ENCODE peak calls at places on chromosomes 12 and 14, in six cellular contexts. One of them, this sample, is unnamed.

GRCh38 chr14:54342806-54343205 is 54.0 kb upstream of the CDKN3 start:
- DNase-seq in CD8-positive, alpha-beta T cell: no peak
- DNase-seq in testis: no peak
- DNase-seq in gastrocnemius medialis: no peak
- DNase-seq in AG04450: no peak
- DNase-seq in breast epithelium: no peak
- DNase-seq in this sample: no peak

GRCh38 chr12:89087876-89088275 is 264.4 kb downstream of the DUSP6 start:
- DNase-seq in AG04450: no peak
- DNase-seq in gastrocnemius medialis: no peak
- DNase-seq in breast epithelium: no peak
- DNase-seq in testis: no peak
- DNase-seq in CD8-positive, alpha-beta T cell: no peak
- DNase-seq in this sample: no peak

GRCh38 chr12:119151445-119151844 is 27.3 kb upstream of the HSPB8 start:
- DNase-seq in gastrocnemius medialis: no peak
- DNase-seq in breast epithelium: no peak
- DNase-seq in AG04450: no peak
- DNase-seq in testis: no peak
- DNase-seq in CD8-positive, alpha-beta T cell: no peak
- DNase-seq in this sample: no peak

GRCh38 chr12:114294303-114294685 is 111.7 kb downstream of the TBX5 start:
- DNase-seq in breast epithelium: no peak
- DNase-seq in testis: no peak
- DNase-seq in AG04450: no peak
- DNase-seq in gastrocnemius medialis: no peak
- DNase-seq in CD8-positive, alpha-beta T cell: no peak
- DNase-seq in this sample: no peak

GRCh38 chr12:71430756-71431155 is 8.8 kb upstream of the LGR5 start:
- DNase-seq in AG04450: no peak
- DNase-seq in gastrocnemius medialis: no peak
- DNase-seq in testis: no peak
- DNase-seq in CD8-positive, alpha-beta T cell: no peak
- DNase-seq in breast epithelium: no peak
- DNase-seq in this sample: no peak

GRCh38 chr14:85909581-85909980 is 379.6 kb downstream of the FLRT2 start:
- DNase-seq in testis: no peak
- DNase-seq in CD8-positive, alpha-beta T cell: no peak
- DNase-seq in AG04450: no peak
- DNase-seq in gastrocnemius medialis: no peak
- DNase-seq in breast epithelium: no peak
- DNase-seq in this sample: no peak

GRCh38 chr14:67641902-67642749 is 22.4 kb downstream of the ARG2 start:
- DNase-seq in breast epithelium: no peak
- DNase-seq in testis: no peak
- DNase-seq in gastrocnemius medialis: no peak
- DNase-seq in AG04450: no peak
- DNase-seq in CD8-positive, alpha-beta T cell: no peak
- DNase-seq in this sample: no peak

GRCh38 chr12:25123126-25123525 is 71.8 kb downstream of the DNAI7 start:
- DNase-seq in AG04450: no peak
- DNase-seq in CD8-positive, alpha-beta T cell: no peak
- DNase-seq in testis: no peak
- DNase-seq in gastrocnemius medialis: no peak
- DNase-seq in breast epithelium: no peak
- DNase-seq in this sample: no peak

GRCh38 chr12:49537709-49538601 is 875 bp upstream of the KCNH3 start:
- DNase-seq in testis: no peak
- DNase-seq in gastrocnemius medialis: no peak
- DNase-seq in AG04450: no peak
- DNase-seq in breast epithelium: no peak
- DNase-seq in CD8-positive, alpha-beta T cell: no peak
- DNase-seq in this sample: no peak
- H3K27me3 ChIP-seq in testis: no peaks in the 10 kb centered on the region
- H3K27me3 ChIP-seq in gastrocnemius medialis: peaks cover 28% of the 10 kb centered on the region
- H3K27me3 ChIP-seq in AG04450: peaks cover 42% of the 10 kb centered on the region
- H3K27me3 ChIP-seq in breast epithelium: peaks cover 12% of the 10 kb centered on the region
- H3K27me3 ChIP-seq in CD8-positive, alpha-beta T cell: no peaks in the 10 kb centered on the region
- H3K27me3 ChIP-seq in this sample: peaks cover 32% of the 10 kb centered on the region

DNA sequence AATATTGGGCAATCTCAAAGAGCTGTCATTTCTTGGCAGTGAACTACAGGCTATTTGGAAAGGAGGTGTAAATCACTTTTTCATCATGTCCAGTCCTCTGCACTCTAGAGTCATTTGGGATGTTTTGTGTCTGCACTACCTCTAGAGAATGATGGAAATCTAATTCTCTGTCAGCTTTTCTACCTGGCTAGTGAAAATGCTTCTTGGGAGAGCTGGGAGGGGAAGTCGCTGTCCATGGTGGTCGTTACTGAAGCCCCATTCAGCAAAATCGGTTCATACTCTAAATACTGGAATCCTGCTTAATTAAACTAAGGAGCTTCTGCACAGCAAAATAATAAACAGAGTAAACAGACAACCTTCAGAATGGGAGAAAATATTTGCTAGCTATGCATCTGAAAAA is 251.8 kb downstream of the APAF1 start:
- DNase-seq in testis: no peak
- DNase-seq in CD8-positive, alpha-beta T cell: no peak
- DNase-seq in gastrocnemius medialis: no peak
- DNase-seq in AG04450: no peak
- DNase-seq in breast epithelium: no peak
- DNase-seq in this sample: no peak
- H3K27me3 ChIP-seq in testis: no peaks in the 10 kb centered on the region
- H3K27me3 ChIP-seq in CD8-positive, alpha-beta T cell: peaks cover 4% of the 10 kb centered on the region
- H3K27me3 ChIP-seq in gastrocnemius medialis: peaks cover 13% of the 10 kb centered on the region
- H3K27me3 ChIP-seq in AG04450: peaks cover 25% of the 10 kb centered on the region
- H3K27me3 ChIP-seq in breast epithelium: peaks cover 27% of the 10 kb centered on the region
- H3K27me3 ChIP-seq in this sample: no peaks in the 10 kb centered on the region

GRCh38 chr12:52615912-52616311 is 2.4 kb downstream of the KRT73 start:
- DNase-seq in testis: no peak
- DNase-seq in gastrocnemius medialis: no peak
- DNase-seq in CD8-positive, alpha-beta T cell: no peak
- DNase-seq in AG04450: no peak
- DNase-seq in breast epithelium: no peak
- DNase-seq in this sample: peak; percentile 50

GRCh38 chr12:52615208-52615868 is 3.0 kb downstream of the KRT73 start:
- DNase-seq in AG04450: no peak
- DNase-seq in gastrocnemius medialis: no peak
- DNase-seq in testis: no peak
- DNase-seq in CD8-positive, alpha-beta T cell: no peak
- DNase-seq in breast epithelium: no peak
- DNase-seq in this sample: peak; percentile 83

GRCh38 chr12:52612431-52613290 is 5.7 kb downstream of the KRT73 start:
- DNase-seq in AG04450: no peak
- DNase-seq in testis: no peak
- DNase-seq in CD8-positive, alpha-beta T cell: no peak
- DNase-seq in gastrocnemius medialis: no peak
- DNase-seq in breast epithelium: no peak
- DNase-seq in this sample: peak; percentile 57

GRCh38 chr12:52613363-52614030 is 4.9 kb downstream of the KRT73 start:
- DNase-seq in AG04450: no peak
- DNase-seq in CD8-positive, alpha-beta T cell: no peak
- DNase-seq in gastrocnemius medialis: no peak
- DNase-seq in testis: no peak
- DNase-seq in breast epithelium: no peak
- DNase-seq in this sample: peak; percentile 74

DNA sequence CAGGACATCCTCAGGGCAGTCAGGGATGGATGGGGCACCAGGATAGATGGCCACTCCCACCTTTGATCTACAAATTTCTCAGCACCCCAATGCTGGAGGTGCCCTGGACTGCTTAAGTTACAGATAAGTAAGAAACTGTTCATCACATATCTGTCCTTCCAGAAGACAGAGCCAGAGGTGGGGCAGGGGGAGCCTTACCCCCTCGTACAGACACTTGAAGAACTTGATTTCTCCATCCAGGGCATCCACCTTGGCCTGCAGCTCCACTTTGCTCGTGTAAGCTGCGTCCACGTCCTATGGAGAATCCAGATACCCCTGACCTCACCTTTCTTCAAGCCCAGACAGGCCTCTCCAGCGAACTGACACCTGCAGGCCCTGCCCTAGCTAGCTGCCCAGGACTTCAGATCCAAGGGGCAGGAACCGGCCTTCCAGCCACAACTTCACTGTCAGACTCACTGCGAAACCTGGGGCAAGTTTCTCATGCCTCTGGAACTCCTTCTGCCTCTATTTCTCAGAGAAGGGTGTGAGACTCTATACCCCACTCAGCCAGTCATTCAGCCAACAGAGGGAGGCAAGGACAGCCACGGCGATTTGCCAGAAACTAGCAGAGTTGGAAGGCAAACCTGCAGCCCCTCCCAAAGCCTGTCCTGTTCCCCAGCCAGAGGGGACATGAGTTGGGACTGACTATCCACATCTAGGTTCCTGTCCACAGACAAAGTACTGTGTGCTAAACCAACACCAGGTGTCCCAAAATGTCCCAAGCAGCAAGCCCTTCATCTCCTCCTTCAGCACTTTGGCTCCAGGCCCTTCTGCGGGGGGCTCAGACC is 3.8 kb downstream of the KRT73 start:
- DNase-seq in AG04450: no peak
- DNase-seq in breast epithelium: no peak
- DNase-seq in testis: no peak
- DNase-seq in gastrocnemius medialis: no peak
- DNase-seq in CD8-positive, alpha-beta T cell: no peak
- DNase-seq in this sample: peak; percentile 62
- H3K27me3 ChIP-seq in AG04450: peaks cover 25% of the 10 kb centered on the region
- H3K27me3 ChIP-seq in breast epithelium: peaks cover 6% of the 10 kb centered on the region
- H3K27me3 ChIP-seq in testis: no peaks in the 10 kb centered on the region
- H3K27me3 ChIP-seq in gastrocnemius medialis: no peaks in the 10 kb centered on the region
- H3K27me3 ChIP-seq in CD8-positive, alpha-beta T cell: no peaks in the 10 kb centered on the region
- H3K27me3 ChIP-seq in this sample: no peaks in the 10 kb centered on the region

GRCh38 chr12:125381373-125381772 is 316.1 kb downstream of the AACS start:
- DNase-seq in testis: no peak
- DNase-seq in CD8-positive, alpha-beta T cell: no peak
- DNase-seq in breast epithelium: no peak
- DNase-seq in AG04450: no peak
- DNase-seq in gastrocnemius medialis: no peak
- DNase-seq in this sample: peak; percentile 83

GRCh38 chr12:125382896-125383295 is 317.7 kb downstream of the AACS start:
- DNase-seq in gastrocnemius medialis: no peak
- DNase-seq in breast epithelium: no peak
- DNase-seq in AG04450: no peak
- DNase-seq in testis: no peak
- DNase-seq in CD8-positive, alpha-beta T cell: no peak
- DNase-seq in this sample: peak; percentile 66

GRCh38 chr12:125389061-125389697 is 323.9 kb downstream of the AACS start:
- DNase-seq in AG04450: no peak
- DNase-seq in breast epithelium: no peak
- DNase-seq in CD8-positive, alpha-beta T cell: no peak
- DNase-seq in gastrocnemius medialis: no peak
- DNase-seq in testis: no peak
- DNase-seq in this sample: no peak

GRCh38 chr12:125387206-125387605 is 322.0 kb downstream of the AACS start:
- DNase-seq in AG04450: no peak
- DNase-seq in gastrocnemius medialis: no peak
- DNase-seq in testis: no peak
- DNase-seq in breast epithelium: no peak
- DNase-seq in CD8-positive, alpha-beta T cell: no peak
- DNase-seq in this sample: peak; percentile 55

GRCh38 chr12:125386652-125387051 is 321.4 kb downstream of the AACS start:
- DNase-seq in AG04450: no peak
- DNase-seq in CD8-positive, alpha-beta T cell: no peak
- DNase-seq in gastrocnemius medialis: no peak
- DNase-seq in breast epithelium: no peak
- DNase-seq in testis: no peak
- DNase-seq in this sample: peak; percentile 55
- H3K27me3 ChIP-seq in AG04450: no peaks in the 10 kb centered on the region
- H3K27me3 ChIP-seq in CD8-positive, alpha-beta T cell: no peaks in the 10 kb centered on the region
- H3K27me3 ChIP-seq in gastrocnemius medialis: no peaks in the 10 kb centered on the region
- H3K27me3 ChIP-seq in breast epithelium: no peaks in the 10 kb centered on the region
- H3K27me3 ChIP-seq in testis: no peaks in the 10 kb centered on the region
- H3K27me3 ChIP-seq in this sample: no peaks in the 10 kb centered on the region

DNA sequence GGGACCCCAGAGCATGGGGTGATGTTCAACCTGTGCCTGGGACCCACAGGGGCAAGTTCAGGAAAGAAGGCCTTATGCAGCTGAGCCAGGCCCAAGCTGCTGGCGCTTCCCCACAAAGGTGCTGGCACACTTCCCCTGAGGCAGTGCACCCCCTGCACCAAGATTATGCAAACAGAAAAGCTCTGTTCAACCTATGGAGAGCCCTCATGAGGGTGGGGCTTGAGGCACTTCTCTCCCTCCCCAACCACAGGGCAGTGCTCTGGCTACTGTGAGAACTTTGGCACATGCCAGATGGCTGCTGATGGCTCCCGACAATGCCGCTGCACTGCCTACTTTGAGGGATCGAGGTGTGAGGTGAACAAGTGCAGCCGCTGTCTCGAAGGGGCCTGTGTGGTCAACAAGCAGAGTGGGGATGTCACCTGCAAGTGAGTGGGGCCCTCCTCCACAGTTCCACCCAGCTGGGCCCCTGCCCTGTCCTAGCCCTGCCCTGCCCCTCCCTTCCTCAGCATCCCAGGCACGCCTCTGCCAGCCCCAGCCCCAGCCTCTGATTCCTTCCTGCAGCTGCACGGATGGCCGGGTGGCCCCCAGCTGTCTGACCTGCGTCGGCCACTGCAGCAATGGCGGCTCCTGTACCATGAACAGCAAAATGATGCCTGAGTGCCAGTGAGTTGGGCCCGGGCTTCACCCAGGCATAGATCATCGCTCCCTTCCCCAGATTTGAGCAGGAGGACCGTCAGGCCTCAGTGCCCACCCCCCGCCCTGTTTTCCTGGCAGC is 5.5 kb upstream of the NXPH4 start:
- DNase-seq in AG04450: no peak
- DNase-seq in CD8-positive, alpha-beta T cell: no peak
- DNase-seq in gastrocnemius medialis: no peak
- DNase-seq in testis: no peak
- DNase-seq in breast epithelium: no peak
- DNase-seq in this sample: no peak
- H3K27me3 ChIP-seq in AG04450: peaks cover 17% of the 10 kb centered on the region
- H3K27me3 ChIP-seq in CD8-positive, alpha-beta T cell: peaks cover 23% of the 10 kb centered on the region
- H3K27me3 ChIP-seq in gastrocnemius medialis: peaks cover 18% of the 10 kb centered on the region
- H3K27me3 ChIP-seq in testis: no peaks in the 10 kb centered on the region
- H3K27me3 ChIP-seq in breast epithelium: peaks cover 12% of the 10 kb centered on the region
- H3K27me3 ChIP-seq in this sample: peaks cover 26% of the 10 kb centered on the region

DNA sequence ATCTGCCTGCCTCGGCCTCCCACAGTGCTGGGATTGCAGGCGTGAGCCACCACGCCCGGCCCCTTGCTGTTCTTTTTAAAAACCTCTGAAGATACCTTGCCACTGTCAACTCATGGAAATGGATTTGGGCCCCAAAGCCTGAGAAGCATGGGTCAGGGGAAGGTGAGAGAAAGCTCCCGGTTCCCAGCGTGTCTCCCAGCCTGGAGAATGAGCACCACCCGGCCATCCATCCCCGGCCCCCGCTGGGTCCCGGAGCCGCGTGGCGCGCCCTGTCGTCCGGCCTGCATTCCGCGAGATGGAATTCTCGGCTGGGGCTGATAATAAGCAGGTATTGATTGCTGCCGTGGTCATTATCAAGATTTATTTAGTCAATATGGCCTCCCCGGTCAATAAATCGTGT is 126.5 kb upstream of the MYL2 start:
- DNase-seq in breast epithelium: no peak
- DNase-seq in CD8-positive, alpha-beta T cell: no peak
- DNase-seq in AG04450: no peak
- DNase-seq in testis: no peak
- DNase-seq in gastrocnemius medialis: no peak
- DNase-seq in this sample: no peak
- H3K27me3 ChIP-seq in breast epithelium: peaks cover 8% of the 10 kb centered on the region
- H3K27me3 ChIP-seq in CD8-positive, alpha-beta T cell: no peaks in the 10 kb centered on the region
- H3K27me3 ChIP-seq in AG04450: no peaks in the 10 kb centered on the region
- H3K27me3 ChIP-seq in testis: no peaks in the 10 kb centered on the region
- H3K27me3 ChIP-seq in gastrocnemius medialis: no peaks in the 10 kb centered on the region
- H3K27me3 ChIP-seq in this sample: no peaks in the 10 kb centered on the region

GRCh38 chr12:6699989-6700645 is 498 bp downstream of the PIANP start:
- DNase-seq in testis: no peak
- DNase-seq in gastrocnemius medialis: no peak
- DNase-seq in breast epithelium: no peak
- DNase-seq in AG04450: no peak
- DNase-seq in CD8-positive, alpha-beta T cell: no peak
- DNase-seq in this sample: no peak
- H3K27me3 ChIP-seq in testis: no peaks in the 10 kb centered on the region
- H3K27me3 ChIP-seq in gastrocnemius medialis: peaks cover 93% of the 10 kb centered on the region
- H3K27me3 ChIP-seq in breast epithelium: peaks cover 73% of the 10 kb centered on the region
- H3K27me3 ChIP-seq in AG04450: peaks cover 3% of the 10 kb centered on the region
- H3K27me3 ChIP-seq in CD8-positive, alpha-beta T cell: peaks cover 16% of the 10 kb centered on the region
- H3K27me3 ChIP-seq in this sample: peaks cover 4% of the 10 kb centered on the region